ENCODE peak calls at places on chromosomes 3 and 15, in nine cellular contexts. H is Peyer's patch, X is suprapubic skin, T is AG04450, E is H9, Q is caudate nucleus, B is OCI-LY7, J is SK-N-SH, Y is dorsolateral prefrontal cortex. M is an unnamed sample.

GRCh38 chr3:33663042-33663441 is 55.0 kb downstream of the CLASP2 start:
- DNase-seq in H (no peak), X (no peak), T (no peak), E (no peak), Q (no peak), B (no peak), J (no peak), Y (no peak), M (no peak)

GRCh38 chr15:42110367-42110766 is 16.0 kb upstream of the PLA2G4D start:
- DNase-seq in H (no peak), X (no peak), T (no peak), E (no peak), Q (no peak), B (no peak), J (no peak), Y (no peak), M (no peak)

GRCh38 chr3:196837819-196838420 is 29.8 kb upstream of the SENP5 start:
- DNase-seq in H (peak; percentile 90), X (peak; percentile 67), T (peak; percentile 24), E (peak; percentile 67), Q (peak; percentile 10), B (peak; percentile 74), J (peak; percentile 70), Y (no peak), M (peak; percentile 29)

GRCh38 chr3:16264174-16264707 is 502 bp downstream of the DPH3 start:
- DNase-seq in H (no peak), X (no peak), T (no peak), E (no peak), Q (no peak), B (no peak), J (no peak), Y (no peak), M (no peak)

GRCh38 chr3:148882288-148882687 is 17.2 kb downstream of the CPA3 start:
- DNase-seq in H (no peak), X (no peak), T (no peak), E (no peak), Q (no peak), B (no peak), J (no peak), Y (no peak), M (no peak)

GRCh38 chr3:14552041-14552648 is 12.0 kb upstream of the GRIP2 start:
- DNase-seq in H (no peak), X (no peak), T (no peak), E (no peak), Q (no peak), B (no peak), J (peak; percentile 47), Y (no peak), M (no peak)

GRCh38 chr3:146892041-146892440 is 286.9 kb upstream of the PLSCR5 start:
- DNase-seq in H (no peak), X (no peak), T (no peak), E (peak; percentile 31), Q (no peak), B (no peak), J (no peak), Y (no peak), M (no peak)

GRCh38 chr15:59616390-59616789 is 4.8 kb downstream of the GCNT3 start:
- DNase-seq in H (no peak), X (no peak), T (no peak), E (no peak), Q (no peak), B (peak; percentile 7), J (no peak), Y (no peak), M (no peak)

GRCh38 chr3:182133752-182134151 is 422.0 kb downstream of the SOX2 start:
- DNase-seq in H (no peak), X (no peak), T (no peak), E (no peak), Q (no peak), B (no peak), J (no peak), Y (no peak), M (no peak)

GRCh38 chr3:127697531-127698240 is 24.9 kb downstream of the ABTB1 start:
- DNase-seq in H (peak; percentile 79), X (peak; percentile 85), T (peak; percentile 72), E (peak; percentile 84), Q (peak; percentile 83), B (peak; percentile 76), J (peak; percentile 83), Y (peak; percentile 77), M (peak; percentile 64)

GRCh38 chr15:75203017-75203907 is 1.6 kb downstream of the C15orf39 start:
- DNase-seq in H (no peak), X (no peak), T (no peak), E (no peak), Q (no peak), B (peak; percentile 23), J (peak; percentile 38), Y (no peak), M (no peak)

GRCh38 chr3:71370467-71370866 is 213.1 kb downstream of the FOXP1 start:
- DNase-seq in H (no peak), X (no peak), T (no peak), E (no peak), Q (no peak), B (no peak), J (no peak), Y (no peak), M (no peak)

DNA sequence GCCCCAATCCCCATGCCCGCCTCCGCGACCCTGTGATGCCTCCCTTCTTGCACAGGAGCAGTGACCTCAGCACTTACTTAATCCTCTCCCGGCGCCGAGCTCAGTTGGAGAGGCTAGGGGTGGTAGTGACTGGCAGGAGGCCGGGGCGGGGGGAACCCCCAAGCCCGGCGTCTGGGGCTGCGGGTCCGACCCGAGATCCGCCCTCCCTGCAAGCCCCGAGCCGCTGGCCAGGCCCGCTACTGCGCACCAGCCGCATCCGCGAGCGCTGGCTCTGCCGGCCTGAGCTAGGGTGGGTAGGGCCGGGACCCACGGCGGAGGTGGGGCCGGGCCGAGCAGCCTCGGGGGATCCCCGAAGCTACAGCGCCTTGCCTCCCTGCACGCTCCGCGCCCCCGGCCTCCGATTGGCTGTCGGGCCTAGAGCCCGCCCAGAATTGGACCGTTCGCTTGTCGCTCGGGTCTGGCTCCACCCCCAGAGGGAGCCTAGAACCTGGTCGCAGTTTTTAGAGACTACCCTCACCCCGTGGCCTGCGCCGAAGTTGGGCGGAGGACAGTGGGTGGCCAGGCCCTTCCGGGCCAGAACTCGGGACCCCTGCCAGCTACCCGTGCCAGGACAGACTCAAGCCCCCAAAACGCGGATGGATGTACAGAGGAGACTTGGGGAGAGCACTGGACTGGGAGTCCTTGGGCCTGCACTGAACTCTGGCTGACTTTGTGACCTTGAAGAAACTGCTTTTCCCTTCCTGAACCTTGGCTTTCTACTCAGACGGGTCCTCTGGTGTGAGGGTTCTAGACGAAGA is at the start of gene C3orf18:
- DNase-seq in H (peak; percentile 97), X (peak; percentile 96), T (peak; percentile 69), E (peak; percentile 93), Q (peak; percentile 89), B (peak; percentile 93), J (peak; percentile 96), Y (peak; percentile 89), M (peak; percentile 91)
- H3K27ac ChIP-seq in H (peak within 1 kb of the TSS; percentile 88), X (peak within 1 kb of the TSS; percentile 47), T (peak within 1 kb of the TSS; percentile 31), E (no peak within 1 kb of the TSS), Q (peak within 1 kb of the TSS; percentile 48), B (peak within 1 kb of the TSS; percentile 55), J (peak within 1 kb of the TSS; percentile 11), Y (peak within 1 kb of the TSS; percentile 92), M (peak within 1 kb of the TSS; percentile 54)

GRCh38 chr15:40149339-40149738 is 11.5 kb upstream of the BUB1B start:
- DNase-seq in H (no peak), X (no peak), T (no peak), E (no peak), Q (no peak), B (no peak), J (no peak), Y (no peak), M (no peak)

GRCh38 chr15:40146037-40146436 is 14.8 kb upstream of the BUB1B start:
- DNase-seq in H (no peak), X (no peak), T (no peak), E (no peak), Q (no peak), B (no peak), J (no peak), Y (no peak), M (no peak)

GRCh38 chr15:40151991-40152390 is 8.9 kb upstream of the BUB1B start:
- DNase-seq in H (no peak), X (no peak), T (no peak), E (no peak), Q (no peak), B (no peak), J (no peak), Y (no peak), M (no peak)

GRCh38 chr15:40151499-40151898 is 9.4 kb upstream of the BUB1B start:
- DNase-seq in H (no peak), X (no peak), T (no peak), E (no peak), Q (no peak), B (no peak), J (no peak), Y (no peak), M (no peak)

DNA sequence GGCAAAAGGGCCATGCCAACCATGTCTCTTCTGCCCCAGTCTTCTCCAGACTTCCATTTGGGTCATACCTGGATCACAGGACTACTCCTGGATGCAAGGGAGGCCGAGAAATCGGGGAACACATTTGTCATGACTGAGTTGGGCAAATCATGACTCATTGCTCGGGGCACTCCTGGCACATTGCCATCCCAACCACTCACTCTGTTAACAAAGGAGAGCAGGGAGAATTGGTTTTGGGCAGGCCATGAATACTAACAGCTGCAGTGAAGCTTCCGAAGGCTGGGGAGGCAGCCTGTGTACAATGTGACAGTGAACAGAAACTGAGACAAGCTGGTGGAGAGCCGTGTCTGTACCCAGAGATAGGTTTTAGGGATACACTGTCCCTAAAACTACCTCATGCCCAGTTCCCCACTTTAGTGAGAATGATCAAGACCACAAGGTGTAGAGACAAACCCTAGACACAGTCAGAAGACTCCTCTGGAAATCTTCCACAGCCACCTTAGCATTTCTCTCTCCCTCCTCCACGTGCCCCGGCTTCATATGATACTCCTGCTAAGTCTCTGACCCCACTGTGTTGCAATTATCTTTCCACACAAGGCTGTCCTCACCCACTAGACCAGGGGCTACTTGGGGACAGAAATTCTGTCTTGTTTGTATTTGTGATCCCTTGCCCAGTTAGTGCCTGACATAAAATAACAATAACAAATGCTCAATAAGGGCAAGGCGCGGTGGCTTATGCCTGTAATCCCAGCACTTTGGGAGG is 10.5 kb upstream of the BUB1B start:
- DNase-seq in H (no peak), X (no peak), T (no peak), E (no peak), Q (no peak), B (no peak), J (no peak), Y (no peak), M (no peak)
- H3K27ac ChIP-seq in H (no peak overlapping the region), X (no peak overlapping the region), T (no peak overlapping the region), E (no peak overlapping the region), Q (no peak overlapping the region), B (no peak overlapping the region), J (no peak overlapping the region), Y (no peak overlapping the region), M (no peak overlapping the region)

GRCh38 chr3:105834768-105835167 is 34.0 kb downstream of the CBLB start:
- DNase-seq in H (no peak), X (no peak), T (no peak), E (no peak), Q (no peak), B (no peak), J (no peak), Y (no peak), M (no peak)
- H3K27ac ChIP-seq in H (no peak overlapping the region), X (no peak overlapping the region), T (no peak overlapping the region), E (no peak overlapping the region), Q (no peak overlapping the region), B (peak overlapping the region; percentile 77), J (no peak overlapping the region), Y (no peak overlapping the region), M (no peak overlapping the region)

DNA sequence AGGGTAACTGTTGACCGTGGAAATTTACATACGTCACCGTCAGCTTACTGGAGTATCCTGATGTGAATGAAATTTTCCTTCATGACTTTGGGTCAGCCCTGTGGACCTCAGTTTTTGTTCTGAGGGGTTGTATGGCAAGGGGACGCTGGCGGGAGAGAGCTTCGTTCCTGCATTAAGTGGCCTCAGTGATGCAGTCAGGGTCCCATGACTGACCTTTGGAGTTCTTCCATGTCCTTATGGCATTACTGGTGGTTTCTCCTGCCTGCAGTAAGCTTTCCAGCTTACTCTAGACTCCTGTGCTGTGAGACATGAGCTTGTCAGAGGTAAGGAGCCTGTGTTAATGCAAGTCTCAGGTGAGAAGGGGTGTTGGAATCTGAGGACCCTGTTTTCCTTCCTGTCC is 1.8 kb downstream of the CD276 start:
- DNase-seq in H (peak; percentile 27), X (no peak), T (no peak), E (no peak), Q (no peak), B (no peak), J (no peak), Y (no peak), M (no peak)
- H3K27ac ChIP-seq in H (peak overlapping the region; percentile 11), X (peak overlapping the region; percentile 94), T (peak overlapping the region; percentile 81), E (no peak overlapping the region), Q (peak overlapping the region; percentile 41), B (no peak overlapping the region), J (no peak overlapping the region), Y (peak overlapping the region; percentile 38), M (no peak overlapping the region)